ENCODE peak calls at places on chromosomes 2 and 18, in four cellular contexts. W is LNCaP clone FGC, H is endothelial cell, G is fibroblast of pulmonary artery. T is an unnamed sample.

GRCh38 chr2:10256031-10256524 is 46.6 kb upstream of the HPCAL1 start:
- DNase-seq in W (no peak), H (no peak), G (no peak), T (no peak)

GRCh38 chr2:25131567-25132295 is 36.6 kb downstream of the POMC start:
- DNase-seq in H (peak), G (peak), W (no peak), T (peak)

GRCh38 chr2:26770986-26771586 is 7.0 kb downstream of the SLC35F6 start:
- DNase-seq in H (peak), G (peak), W (peak), T (peak)

GRCh38 chr2:218040883-218041282 is 28.2 kb upstream of the RUFY4 start:
- DNase-seq in H (no peak), W (no peak), G (no peak), T (no peak)

GRCh38 chr2:70771446-70771845 is 3.4 kb upstream of the ADD2 start:
- DNase-seq in H (no peak), W (no peak), G (no peak), T (no peak)

GRCh38 chr2:147511491-147511948 is 333.3 kb upstream of the ACVR2A start:
- DNase-seq in W (no peak), H (no peak), G (peak), T (no peak)

GRCh38 chr2:235113854-235114253 is 162.0 kb downstream of the SH3BP4 start:
- DNase-seq in G (no peak), W (no peak), H (no peak), T (no peak)

GRCh38 chr2:238106698-238107524 is 6.8 kb downstream of the ESPNL start:
- DNase-seq in H (no peak), G (no peak), W (no peak), T (peak)

GRCh38 chr2:228417966-228418365 is 236.5 kb upstream of the SPHKAP start:
- DNase-seq in G (no peak), H (no peak), W (no peak), T (no peak)

GRCh38 chr2:239192456-239192855 is 208.4 kb downstream of the HDAC4 start:
- DNase-seq in H (no peak), W (peak), G (no peak), T (no peak)

GRCh38 chr2:169772651-169773050 is 26.0 kb upstream of the SSB start:
- DNase-seq in W (no peak), G (no peak), H (no peak), T (no peak)

GRCh38 chr2:66919286-66919685 is 477.8 kb upstream of the ETAA1 start:
- DNase-seq in G (no peak), W (no peak), H (no peak), T (no peak)

GRCh38 chr2:170206805-170207407 is 29.0 kb downstream of the MYO3B start:
- DNase-seq in H (no peak), W (no peak), G (no peak), T (no peak)

GRCh38 chr2:215946581-215946980 is 66.8 kb downstream of the MREG start:
- DNase-seq in H (no peak), G (no peak), W (no peak), T (no peak)

GRCh38 chr2:120765911-120766757 is 30.5 kb downstream of the GLI2 start:
- DNase-seq in W (no peak), G (peak), H (no peak), T (peak)

GRCh38 chr2:127675335-127676261 is at the start of gene LIMS2:
- DNase-seq in G (peak), W (no peak), H (no peak), T (peak)

GRCh38 chr2:85578243-85579180 is 1.1 kb downstream of the VAMP8 start:
- DNase-seq in H (no peak), G (no peak), W (no peak), T (no peak)

GRCh38 chr2:55948176-55948921 is 24.8 kb upstream of the EFEMP1 start:
- DNase-seq in H (no peak), W (no peak), G (no peak), T (peak)

GRCh38 chr18:57218281-57218680 is 71.4 kb downstream of the BOD1L2 start:
- DNase-seq in H (no peak), W (no peak), G (no peak), T (no peak)

GRCh38 chr2:203782262-203782976 is 76.0 kb downstream of the CD28 start:
- DNase-seq in W (peak), G (peak), H (peak), T (peak)

GRCh38 chr2:69168144-69168813 is 155.3 kb downstream of the ANTXR1 start:
- DNase-seq in H (no peak), G (no peak), W (no peak), T (no peak)

GRCh38 chr18:37403100-37403781 is 162.4 kb downstream of the CELF4 start:
- DNase-seq in W (no peak), G (peak), H (no peak), T (peak)

GRCh38 chr2:67559156-67559555 is 162.0 kb downstream of the ETAA1 start:
- DNase-seq in G (no peak), H (no peak), W (no peak), T (no peak)

GRCh38 chr2:145755019-145755837 is 1235.3 kb upstream of the ZEB2 start:
- DNase-seq in H (no peak), W (no peak), G (no peak), T (no peak)

GRCh38 chr2:195280024-195280423 is 377.0 kb upstream of the SLC39A10 start:
- DNase-seq in H (no peak), G (no peak), W (no peak), T (no peak)

GRCh38 chr2:175418224-175418843 is 236.8 kb upstream of the ATP5MC3 start:
- DNase-seq in G (no peak), W (no peak), H (no peak), T (no peak)

GRCh38 chr2:108607706-108608301 is 73.5 kb downstream of the LIMS1 start:
- DNase-seq in G (peak), W (peak), H (peak), T (peak)

GRCh38 chr2:225398372-225398771 is 1.1 kb upstream of the NYAP2 start:
- DNase-seq in H (no peak), W (no peak), G (no peak), T (no peak)

GRCh38 chr2:57516740-57517340 is 529.8 kb upstream of the VRK2 start:
- DNase-seq in G (peak), W (no peak), H (no peak), T (peak)

GRCh38 chr2:106868199-106868598 is 17.8 kb downstream of the ST6GAL2 start:
- DNase-seq in G (no peak), W (no peak), H (no peak), T (no peak)

GRCh38 chr2:52222128-52222527 is 1190.2 kb upstream of the NRXN1 start:
- DNase-seq in G (peak), H (no peak), W (no peak), T (peak)

GRCh38 chr2:161357097-161357496 is 48.9 kb downstream of the PSMD14 start:
- DNase-seq in W (peak), G (no peak), H (no peak), T (no peak)

GRCh38 chr2:12321017-12321641 is 395.6 kb upstream of the TRIB2 start:
- DNase-seq in G (peak), H (no peak), W (no peak), T (peak)
- TF ChIP-seq CTCF in G (peak), H (no peak), W (no peak), T (peak)

GRCh38 chr18:55224086-55224625 is 264.9 kb upstream of the CCDC68 start:
- DNase-seq in H (no peak), G (no peak), W (no peak), T (peak)

GRCh38 chr18:55229682-55230081 is 270.4 kb upstream of the CCDC68 start:
- DNase-seq in W (no peak), H (no peak), G (no peak), T (no peak)

GRCh38 chr18:55228191-55228590 is 268.9 kb upstream of the CCDC68 start:
- DNase-seq in W (no peak), H (no peak), G (no peak), T (peak)

GRCh38 chr18:55232506-55232905 is 273.2 kb upstream of the CCDC68 start:
- DNase-seq in G (no peak), H (no peak), W (no peak), T (no peak)

GRCh38 chr18:55228707-55229106 is 269.4 kb upstream of the CCDC68 start:
- DNase-seq in H (no peak), G (no peak), W (no peak), T (no peak)
- TF ChIP-seq CTCF in H (no peak), G (no peak), W (no peak), T (no peak)

GRCh38 chr2:715038-715437 is 37.8 kb upstream of the TMEM18 start:
- DNase-seq in G (no peak), H (no peak), W (no peak), T (no peak)

GRCh38 chr2:719191-719590 is 42.0 kb upstream of the TMEM18 start:
- DNase-seq in H (no peak), W (no peak), G (no peak), T (no peak)

GRCh38 chr2:714005-714741 is 37.0 kb upstream of the TMEM18 start:
- DNase-seq in G (peak), W (no peak), H (peak), T (peak)

GRCh38 chr2:719734-720133 is 42.5 kb upstream of the TMEM18 start:
- DNase-seq in G (no peak), H (no peak), W (no peak), T (no peak)

DNA sequence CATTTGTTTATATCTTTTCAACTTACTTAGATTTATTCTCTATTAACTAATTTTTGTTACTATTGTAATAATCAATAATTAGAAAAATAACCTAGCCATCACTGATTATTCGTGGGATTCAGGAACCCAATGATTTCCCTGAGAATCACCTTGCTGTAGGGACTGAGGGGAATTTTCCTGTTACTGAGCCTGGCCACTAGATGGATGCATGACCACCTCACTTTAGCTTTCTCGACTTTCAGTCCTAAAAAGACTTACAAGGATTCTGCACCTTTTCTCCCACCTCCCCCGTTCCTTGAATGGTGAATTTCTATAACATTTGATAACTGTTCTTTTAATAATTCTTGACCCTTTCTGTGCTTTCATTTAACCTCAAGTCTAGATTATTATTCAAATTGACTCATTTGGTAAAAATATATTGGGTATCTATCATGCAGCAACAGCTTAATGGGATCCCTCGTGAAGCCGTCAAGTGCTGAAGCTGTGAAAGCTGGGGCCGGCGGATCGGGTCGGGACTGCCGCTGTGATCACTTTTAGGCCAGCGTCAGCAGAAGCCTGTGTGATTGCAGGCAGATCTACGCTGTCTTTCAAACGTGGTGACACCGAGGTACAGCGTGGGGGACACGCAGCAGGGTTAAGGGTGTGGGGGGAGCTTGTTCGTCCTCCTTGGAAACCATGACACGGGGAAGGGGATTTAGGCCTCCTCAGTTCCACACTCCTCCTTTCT is 38.8 kb upstream of the TMEM18 start:
- DNase-seq in H (no peak), W (no peak), G (peak), T (peak)
- TF ChIP-seq CTCF in H (peak), W (peak), G (peak), T (peak)

GRCh38 chr18:386950-387349 is 113.6 kb downstream of the COLEC12 start:
- DNase-seq in W (peak), G (no peak), H (no peak), T (no peak)
- TF ChIP-seq CTCF in W (no peak), G (no peak), H (no peak), T (no peak)